ENCODE peak calls at places on chromosomes 4 and X, in eight cellular contexts. M is heart right ventricle, Z is IMR-90, I is foreskin keratinocyte, B is H9, S is tibial artery, D is gastrocnemius medialis, T is adrenal gland. U is an unnamed sample.

GRCh38 chrX:38811515-38812239 is 10.4 kb downstream of the MID1IP1 start:
- DNase-seq in M (no peak), Z (no peak), I (peak), B (no peak), S (no peak), D (no peak), T (no peak), U (peak)

GRCh38 chrX:16207631-16208030 is 40.4 kb downstream of the MAGEB17 start:
- DNase-seq in M (no peak), Z (no peak), I (no peak), B (no peak), S (no peak), D (no peak), T (no peak), U (no peak)

GRCh38 chrX:115559672-115560071 is 1.3 kb upstream of the PLS3 start:
- DNase-seq in M (no peak), Z (no peak), I (no peak), B (no peak), S (no peak), D (no peak), T (no peak), U (no peak)

GRCh38 chr4:11525085-11525484 is 96.4 kb upstream of the HS3ST1 start:
- DNase-seq in M (no peak), Z (peak), I (peak), B (no peak), S (no peak), D (no peak), T (no peak), U (no peak)

GRCh38 chr4:41613782-41614181 is 75.8 kb downstream of the LIMCH1 start:
- DNase-seq in M (no peak), Z (no peak), I (no peak), B (no peak), S (no peak), D (no peak), T (no peak), U (no peak)

GRCh38 chr4:69330345-69330744 is 50.1 kb downstream of the UGT2B28 start:
- DNase-seq in M (no peak), Z (no peak), I (no peak), B (no peak), S (no peak), D (no peak), T (no peak), U (no peak)

GRCh38 chr4:185710487-185710995 is 101.5 kb downstream of the SORBS2 start:
- DNase-seq in M (no peak), Z (no peak), I (no peak), B (no peak), S (no peak), D (no peak), T (peak), U (no peak)

GRCh38 chr4:48683784-48684666 is 96.1 kb downstream of the FRYL start:
- DNase-seq in M (no peak), Z (no peak), I (no peak), B (no peak), S (no peak), D (no peak), T (no peak), U (no peak)

GRCh38 chr4:53804719-53805118 is 213.4 kb upstream of the LNX1 start:
- DNase-seq in M (no peak), Z (no peak), I (peak), B (peak), S (no peak), D (no peak), T (no peak), U (no peak)

GRCh38 chr4:39792529-39792928 is 94.6 kb downstream of the UBE2K start:
- DNase-seq in M (no peak), Z (no peak), I (no peak), B (no peak), S (no peak), D (no peak), T (no peak), U (no peak)
- H3K27ac ChIP-seq in M (no peak), Z (no peak), I (no peak), B (no peak), S (no peak), D (no peak), T (no peak), U (no peak)

DNA sequence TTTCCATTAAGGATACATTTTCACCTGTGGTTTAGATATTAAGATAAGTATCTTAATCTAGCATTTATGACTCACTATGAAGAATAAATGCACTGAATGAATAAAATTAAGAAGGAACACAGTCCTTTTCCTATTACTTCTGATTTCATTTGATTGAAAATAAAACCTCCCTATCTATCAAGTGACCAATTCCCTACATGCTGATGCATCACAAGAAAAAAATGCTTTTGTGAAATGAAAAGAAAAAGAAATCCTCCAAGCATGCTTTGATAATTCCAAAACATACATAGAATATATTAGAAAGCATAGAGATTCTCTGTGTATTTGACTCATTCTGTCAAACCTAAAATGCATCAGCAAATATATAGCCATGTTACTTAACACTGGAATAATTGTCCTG is 37.1 kb downstream of the PCDH10 start:
- DNase-seq in M (no peak), Z (peak), I (peak), B (no peak), S (no peak), D (no peak), T (no peak), U (no peak)
- H3K27ac ChIP-seq in M (no peak), Z (no peak), I (no peak), B (no peak), S (peak), D (no peak), T (no peak), U (peak)

GRCh38 chr4:118967393-118967792 is 78.7 kb downstream of the SYNPO2 start:
- DNase-seq in M (no peak), Z (peak), I (peak), B (no peak), S (peak), D (peak), T (no peak), U (no peak)
- H3K27ac ChIP-seq in M (peak), Z (peak), I (no peak), B (no peak), S (peak), D (peak), T (no peak), U (no peak)

DNA sequence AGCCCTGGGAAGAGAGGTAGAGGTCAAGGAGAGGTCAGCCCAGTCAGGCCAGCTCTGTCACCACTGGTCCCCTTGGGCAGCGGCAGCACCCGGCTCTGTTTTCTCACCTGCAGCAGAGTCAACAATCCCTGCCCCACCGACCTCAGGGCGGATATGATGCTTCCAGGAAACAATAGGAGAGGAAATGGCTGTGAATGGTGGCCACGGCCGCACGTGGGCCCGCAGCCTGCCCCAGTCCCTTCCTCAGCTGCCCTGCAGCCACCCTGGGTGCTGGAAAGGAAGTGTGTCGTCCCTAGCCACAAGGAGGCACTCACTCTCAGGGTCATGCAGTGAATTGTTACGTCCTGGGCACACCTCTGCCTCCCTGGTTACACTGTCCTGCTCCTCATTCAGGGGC is 92.5 kb upstream of the ENPP6 start:
- DNase-seq in M (no peak), Z (no peak), I (no peak), B (peak), S (no peak), D (peak), T (no peak), U (no peak)
- H3K27ac ChIP-seq in M (no peak), Z (no peak), I (no peak), B (no peak), S (no peak), D (no peak), T (no peak), U (no peak)

GRCh38 chr4:40322853-40323252 is 12.3 kb upstream of the CHRNA9 start:
- DNase-seq in M (no peak), Z (no peak), I (no peak), B (no peak), S (no peak), D (no peak), T (no peak), U (no peak)

GRCh38 chr4:40323866-40324265 is 11.3 kb upstream of the CHRNA9 start:
- DNase-seq in M (no peak), Z (no peak), I (no peak), B (no peak), S (no peak), D (no peak), T (no peak), U (no peak)

GRCh38 chr4:40325406-40326019 is 9.6 kb upstream of the CHRNA9 start:
- DNase-seq in M (no peak), Z (peak), I (peak), B (no peak), S (no peak), D (no peak), T (peak), U (no peak)

GRCh38 chr4:40317921-40318658 is 17.0 kb upstream of the CHRNA9 start:
- DNase-seq in M (no peak), Z (no peak), I (no peak), B (no peak), S (no peak), D (no peak), T (no peak), U (no peak)

GRCh38 chr4:40321671-40322131 is 13.4 kb upstream of the CHRNA9 start:
- DNase-seq in M (no peak), Z (peak), I (peak), B (no peak), S (no peak), D (no peak), T (no peak), U (no peak)
- H3K27ac ChIP-seq in M (no peak), Z (peak), I (no peak), B (no peak), S (no peak), D (no peak), T (no peak), U (no peak)

DNA sequence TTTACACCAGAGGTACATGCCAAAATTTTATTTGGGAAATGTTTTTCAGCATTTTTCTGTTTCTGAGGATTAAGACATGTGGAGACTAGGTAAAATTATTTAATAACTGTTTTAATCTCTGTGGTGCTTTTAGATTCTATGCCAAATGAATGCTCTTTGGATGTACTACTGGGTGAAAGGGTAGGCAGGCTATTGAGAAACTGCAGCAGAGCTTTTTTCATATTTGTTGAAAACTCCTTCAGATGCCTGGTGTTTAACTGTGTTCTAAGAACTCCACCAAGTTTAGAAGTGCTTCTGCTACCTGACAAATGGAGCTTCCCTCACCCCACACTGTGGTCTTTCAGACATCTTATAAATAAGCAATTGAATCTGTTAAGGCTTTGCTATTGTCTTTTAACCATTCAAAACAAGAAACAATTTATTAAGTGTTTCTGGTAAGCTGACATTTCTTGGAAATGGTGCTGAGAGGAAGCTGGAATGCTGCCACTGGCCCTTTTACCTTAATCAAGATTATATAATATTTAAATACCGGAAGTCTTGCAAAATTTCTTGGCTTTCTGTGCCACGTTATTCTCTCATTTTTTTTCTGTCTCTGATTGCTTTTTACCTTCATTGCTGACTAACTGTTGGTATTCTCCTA is 51.2 kb upstream of the CYSLTR1 start:
- DNase-seq in M (no peak), Z (no peak), I (no peak), B (no peak), S (no peak), D (no peak), T (no peak), U (no peak)
- H3K27ac ChIP-seq in M (no peak), Z (no peak), I (no peak), B (no peak), S (no peak), D (no peak), T (no peak), U (no peak)

GRCh38 chrX:131073607-131074006 is 15.5 kb downstream of the ARHGAP36 start:
- DNase-seq in M (no peak), Z (no peak), I (no peak), B (no peak), S (no peak), D (no peak), T (no peak), U (no peak)
- H3K27ac ChIP-seq in M (no peak), Z (no peak), I (no peak), B (no peak), S (no peak), D (no peak), T (no peak), U (no peak)

GRCh38 chr4:119733431-119733830 is 104.8 kb upstream of the PDE5A start:
- DNase-seq in M (no peak), Z (peak), I (no peak), B (no peak), S (no peak), D (no peak), T (no peak), U (no peak)

GRCh38 chr4:119731778-119732177 is 103.2 kb upstream of the PDE5A start:
- DNase-seq in M (no peak), Z (no peak), I (no peak), B (no peak), S (no peak), D (no peak), T (no peak), U (no peak)

GRCh38 chr4:119736559-119736958 is 108.0 kb upstream of the PDE5A start:
- DNase-seq in M (no peak), Z (peak), I (no peak), B (no peak), S (no peak), D (no peak), T (no peak), U (no peak)

GRCh38 chr4:119738901-119739300 is 110.3 kb upstream of the PDE5A start:
- DNase-seq in M (no peak), Z (no peak), I (no peak), B (no peak), S (no peak), D (no peak), T (no peak), U (no peak)

DNA sequence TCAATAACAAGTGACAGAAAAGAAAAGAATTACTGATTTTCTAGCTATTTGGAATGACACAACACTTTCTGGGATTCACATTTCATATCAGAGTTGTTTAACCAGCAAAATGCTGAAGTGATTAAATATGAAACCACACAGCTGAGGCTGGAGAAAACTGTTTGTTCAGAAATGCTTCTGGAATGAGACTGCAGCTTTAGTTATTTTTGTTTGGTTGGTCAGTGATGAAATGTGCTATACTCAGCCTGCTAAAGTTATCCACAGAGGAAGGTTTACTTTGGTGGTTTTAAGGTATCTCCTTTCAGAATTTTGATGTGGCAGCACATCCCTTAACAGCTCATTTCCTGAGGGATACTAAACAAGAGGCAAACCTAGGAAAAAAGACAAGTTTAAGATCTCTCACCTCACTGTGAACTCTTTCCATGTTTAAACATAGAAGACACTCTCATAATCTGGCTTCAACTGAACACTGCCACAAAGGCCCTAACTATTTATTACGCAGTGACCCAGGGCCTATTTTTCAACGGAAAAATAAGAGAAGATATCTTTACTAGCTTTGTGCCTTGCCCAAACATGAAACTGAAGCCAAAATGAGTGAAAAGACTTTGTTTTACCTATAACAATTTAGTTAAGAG is 106.6 kb upstream of the PDE5A start:
- DNase-seq in M (no peak), Z (peak), I (peak), B (no peak), S (no peak), D (no peak), T (no peak), U (no peak)
- H3K27ac ChIP-seq in M (peak), Z (peak), I (no peak), B (no peak), S (peak), D (peak), T (no peak), U (peak)

U was measured in epithelial cell of prostate.